ENCODE peak calls at places on chromosome 4, in six cellular contexts. Q is K562, X is upper lobe of left lung, Y is HCT116, S is prostate gland, B is suprapubic skin. C is an unnamed sample.

GRCh38 chr4:117134386-117134785 is 49.0 kb upstream of the TRAM1L1 start:
- DNase-seq in Q (no peak), X (no peak), Y (peak; percentile 67), S (no peak), B (no peak), C (no peak)

GRCh38 chr4:138259801-138260200 is 17.7 kb upstream of the SLC7A11 start:
- DNase-seq in Q (no peak), X (no peak), Y (peak; percentile 21), S (no peak), B (no peak), C (no peak)

GRCh38 chr4:16450031-16450430 is 223.8 kb upstream of the TAPT1 start:
- DNase-seq in Q (no peak), X (no peak), Y (no peak), S (no peak), B (no peak), C (no peak)

GRCh38 chr4:174403177-174403543 is 119.1 kb downstream of the HPGD start:
- DNase-seq in Q (no peak), X (no peak), Y (no peak), S (no peak), B (no peak), C (no peak)

GRCh38 chr4:152687974-152688599 is 8.3 kb upstream of the TMEM154 start:
- DNase-seq in Q (no peak), X (no peak), Y (no peak), S (no peak), B (no peak), C (no peak)

GRCh38 chr4:104815593-104816156 is 321.0 kb upstream of the CXXC4 start:
- DNase-seq in Q (no peak), X (no peak), Y (no peak), S (no peak), B (no peak), C (no peak)

GRCh38 chr4:72084587-72085011 is 52.8 kb downstream of the NPFFR2 start:
- DNase-seq in Q (no peak), X (no peak), Y (no peak), S (no peak), B (no peak), C (no peak)

GRCh38 chr4:118954246-118954645 is 65.6 kb downstream of the SYNPO2 start:
- DNase-seq in Q (no peak), X (no peak), Y (peak; percentile 15), S (no peak), B (no peak), C (no peak)

GRCh38 chr4:69523385-69524132 is 27.9 kb upstream of the UGT2B4 start:
- DNase-seq in Q (no peak), X (no peak), Y (no peak), S (no peak), B (no peak), C (no peak)

GRCh38 chr4:128711361-128711760 is 98.1 kb upstream of the JADE1 start:
- DNase-seq in Q (no peak), X (no peak), Y (no peak), S (no peak), B (no peak), C (no peak)

GRCh38 chr4:117064297-117064696 is 21.1 kb downstream of the TRAM1L1 start:
- DNase-seq in Q (no peak), X (no peak), Y (no peak), S (no peak), B (no peak), C (no peak)

GRCh38 chr4:10001757-10002156 is 19.5 kb downstream of the SLC2A9 start:
- DNase-seq in Q (peak; percentile 42), X (no peak), Y (no peak), S (no peak), B (no peak), C (no peak)

GRCh38 chr4:68375667-68376559 is 26.0 kb upstream of the YTHDC1 start:
- DNase-seq in Q (peak; percentile 9), X (peak; percentile 27), Y (peak; percentile 81), S (peak; percentile 66), B (no peak), C (peak; percentile 28)

GRCh38 chr4:180617203-180617602 is 1626.0 kb upstream of the TENM3 start:
- DNase-seq in Q (no peak), X (no peak), Y (no peak), S (no peak), B (no peak), C (no peak)

GRCh38 chr4:158182736-158183135 is 9.9 kb upstream of the GASK1B start:
- DNase-seq in Q (peak; percentile 14), X (no peak), Y (no peak), S (no peak), B (no peak), C (no peak)

GRCh38 chr4:125620066-125620850 is 305.5 kb downstream of the FAT4 start:
- DNase-seq in Q (no peak), X (no peak), Y (no peak), S (no peak), B (no peak), C (no peak)

GRCh38 chr4:99029018-99029735 is 33.7 kb downstream of the METAP1 start:
- DNase-seq in Q (no peak), X (no peak), Y (no peak), S (no peak), B (no peak), C (no peak)

GRCh38 chr4:186204103-186204559 is 12.8 kb downstream of the CYP4V2 start:
- DNase-seq in Q (peak; percentile 43), X (no peak), Y (peak; percentile 81), S (no peak), B (no peak), C (peak; percentile 75)

GRCh38 chr4:7301846-7302630 is 109.7 kb downstream of the SORCS2 start:
- DNase-seq in Q (no peak), X (no peak), Y (no peak), S (no peak), B (no peak), C (no peak)

GRCh38 chr4:53595204-53595603 is 3.9 kb upstream of the LNX1 start:
- DNase-seq in Q (no peak), X (no peak), Y (no peak), S (no peak), B (no peak), C (no peak)

GRCh38 chr4:156800463-156800862 is 171.1 kb downstream of the PDGFC start:
- DNase-seq in Q (no peak), X (no peak), Y (no peak), S (no peak), B (no peak), C (no peak)
- TF ChIP-seq POLR2AphosphoS5 in Q (no peak), X (no peak), Y (no peak), S (no peak), B (no peak), C (no peak)

GRCh38 chr4:1708581-1708980 is 3.5 kb downstream of the SLBP start:
- DNase-seq in Q (no peak), X (no peak), Y (no peak), S (no peak), B (no peak), C (no peak)
- H3K36me3 ChIP-seq in Q (peaks cover 67% of the 10 kb centered on the region), X (peaks cover 2% of the 10 kb centered on the region), Y (peaks cover 41% of the 10 kb centered on the region), S (no peaks in the 10 kb centered on the region), B (peaks cover 28% of the 10 kb centered on the region), C (no peaks in the 10 kb centered on the region)

GRCh38 chr4:83308672-83309071 is 24.1 kb upstream of the COQ2 start:
- DNase-seq in Q (no peak), X (no peak), Y (no peak), S (no peak), B (no peak), C (peak; percentile 13)

GRCh38 chr4:83307920-83308319 is 23.3 kb upstream of the COQ2 start:
- DNase-seq in Q (no peak), X (no peak), Y (no peak), S (no peak), B (no peak), C (no peak)

DNA sequence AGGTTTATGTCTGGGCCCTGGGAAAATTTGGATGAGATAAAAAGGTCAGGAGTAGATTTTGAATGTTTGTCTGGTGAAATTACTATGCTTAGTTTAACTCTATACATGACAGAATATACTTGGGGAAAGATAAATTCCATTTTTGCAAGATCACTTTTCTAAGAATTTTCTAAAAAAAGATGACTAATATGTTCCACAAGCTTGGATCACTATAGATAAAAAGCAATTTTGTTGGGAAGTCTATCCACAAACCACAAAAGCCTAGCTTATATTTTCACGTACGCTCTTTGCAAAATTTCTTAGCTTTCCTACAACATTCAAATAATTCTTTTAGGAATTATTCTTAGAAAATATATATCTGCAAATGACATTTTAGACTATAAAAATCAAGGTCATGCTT is 20.6 kb upstream of the COQ2 start:
- DNase-seq in Q (no peak), X (no peak), Y (no peak), S (no peak), B (no peak), C (no peak)
- TF ChIP-seq POLR2AphosphoS5 in Q (no peak), X (no peak), Y (no peak), S (no peak), B (no peak), C (no peak)

GRCh38 chr4:4427886-4428285 is 41.0 kb downstream of the NSG1 start:
- DNase-seq in Q (no peak), X (no peak), Y (no peak), S (no peak), B (no peak), C (no peak)
- H3K36me3 ChIP-seq in Q (peaks cover 11% of the 10 kb centered on the region), X (peaks cover 9% of the 10 kb centered on the region), Y (no peaks in the 10 kb centered on the region), S (no peaks in the 10 kb centered on the region), B (peaks cover 38% of the 10 kb centered on the region), C (peaks cover 22% of the 10 kb centered on the region)

GRCh38 chr4:83217721-83218522 is 66.7 kb downstream of the COQ2 start:
- DNase-seq in Q (no peak), X (peak; percentile 56), Y (no peak), S (no peak), B (no peak), C (peak; percentile 47)

GRCh38 chr4:83219991-83220360 is 64.6 kb downstream of the COQ2 start:
- DNase-seq in Q (no peak), X (no peak), Y (no peak), S (no peak), B (no peak), C (no peak)

GRCh38 chr4:83221897-83222441 is 62.6 kb downstream of the COQ2 start:
- DNase-seq in Q (no peak), X (no peak), Y (no peak), S (no peak), B (no peak), C (no peak)

GRCh38 chr4:83216856-83217683 is 67.5 kb downstream of the COQ2 start:
- DNase-seq in Q (no peak), X (no peak), Y (no peak), S (no peak), B (no peak), C (no peak)

DNA sequence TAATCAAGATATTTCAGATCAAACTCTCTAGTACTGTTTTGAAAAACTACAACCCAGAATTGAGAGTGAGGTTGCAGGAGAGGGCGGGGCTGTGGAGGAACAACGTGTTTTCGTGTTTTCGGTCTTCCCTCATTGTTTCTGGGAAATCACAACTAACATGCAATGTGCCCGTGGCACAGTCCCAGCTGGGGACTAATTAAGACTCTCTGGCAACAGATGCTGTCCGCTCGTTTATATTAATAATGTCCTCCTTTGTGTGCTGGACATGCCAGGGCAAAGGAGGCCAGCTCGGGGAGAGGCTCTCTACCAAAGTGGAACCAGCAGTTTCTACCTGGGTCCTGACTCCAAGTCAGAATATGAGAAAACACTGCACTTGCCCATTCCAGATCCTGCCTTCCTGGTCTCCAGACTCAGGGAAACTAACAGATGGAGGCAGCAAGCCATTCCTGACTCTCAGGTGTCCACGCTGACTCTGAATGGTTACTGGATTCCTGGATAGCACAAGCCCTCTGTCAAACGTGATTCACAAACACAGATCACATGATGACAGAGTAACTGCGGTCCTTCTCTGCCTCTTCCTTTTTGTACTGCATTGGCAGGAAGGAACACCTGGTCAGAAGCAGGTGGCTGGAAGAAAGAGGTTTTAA is 65.1 kb downstream of the COQ2 start:
- DNase-seq in Q (no peak), X (peak; percentile 28), Y (no peak), S (peak; percentile 58), B (no peak), C (peak; percentile 56)
- TF ChIP-seq POLR2AphosphoS5 in Q (no peak), X (no peak), Y (no peak), S (no peak), B (no peak), C (no peak)

GRCh38 chr4:39516407-39516966 is 10.8 kb downstream of the UGDH start:
- DNase-seq in Q (no peak), X (no peak), Y (no peak), S (no peak), B (no peak), C (no peak)
- H3K36me3 ChIP-seq in Q (peaks cover 16% of the 10 kb centered on the region), X (no peaks in the 10 kb centered on the region), Y (peaks cover 22% of the 10 kb centered on the region), S (no peaks in the 10 kb centered on the region), B (peaks cover 32% of the 10 kb centered on the region), C (peaks cover 33% of the 10 kb centered on the region)

C was measured in transverse colon.